ENCODE peak calls at places on chromosomes 13 and 19, in four cellular contexts. S is AG04450, U is GM12865, Q is A673. W is an unnamed sample.

GRCh38 chr13:80783926-80784325 is 443.0 kb upstream of the SPRY2 start:
- DNase-seq in S (no peak), U (no peak), Q (no peak), W (no peak)

GRCh38 chr13:29743229-29743786 is 107.1 kb downstream of the UBL3 start:
- DNase-seq in S (peak), U (no peak), Q (no peak), W (no peak)

GRCh38 chr13:24672141-24673132 is 7.8 kb upstream of the ATP12A start:
- DNase-seq in S (no peak), U (no peak), Q (no peak), W (no peak)

GRCh38 chr19:55146648-55147218 is 2.3 kb downstream of the TNNT1 start:
- DNase-seq in S (no peak), U (no peak), Q (peak), W (no peak)

GRCh38 chr19:48206402-48207093 is 36.1 kb downstream of the ZSWIM9 start:
- DNase-seq in S (no peak), U (no peak), Q (no peak), W (no peak)

GRCh38 chr19:13441810-13442512 is 64.3 kb downstream of the CACNA1A start:
- DNase-seq in S (peak), U (peak), Q (peak), W (peak)

GRCh38 chr13:53249236-53249635 is 220.6 kb downstream of the OLFM4 start:
- DNase-seq in S (no peak), U (no peak), Q (no peak), W (no peak)

GRCh38 chr19:34375598-34375997 is 10.6 kb downstream of the GPI start:
- DNase-seq in S (no peak), U (no peak), Q (no peak), W (no peak)

GRCh38 chr13:64753606-64754005 is 2476.5 kb downstream of the PCDH9 start:
- DNase-seq in S (no peak), U (no peak), Q (no peak), W (no peak)

GRCh38 chr19:46303702-46304397 is 7.0 kb downstream of the HIF3A start:
- DNase-seq in S (no peak), U (peak), Q (peak), W (no peak)

GRCh38 chr19:50568321-50569022 is at the start of gene LRRC4B:
- DNase-seq in S (no peak), U (no peak), Q (peak), W (no peak)

GRCh38 chr13:75544681-75545333 is 4.8 kb upstream of the UCHL3 start:
- DNase-seq in S (peak), U (no peak), Q (no peak), W (no peak)

GRCh38 chr13:40352807-40353562 is 313.5 kb downstream of the FOXO1 start:
- DNase-seq in S (no peak), U (no peak), Q (no peak), W (no peak)

GRCh38 chr13:24313449-24313848 is 4.1 kb downstream of the C1QTNF9 start:
- DNase-seq in S (no peak), U (no peak), Q (no peak), W (no peak)

GRCh38 chr19:58510084-58510862 is 1.5 kb downstream of the SLC27A5 start:
- DNase-seq in S (no peak), U (no peak), Q (no peak), W (no peak)

GRCh38 chr19:12884926-12885748 is 1.9 kb downstream of the KLF1 start:
- DNase-seq in S (no peak), U (peak), Q (peak), W (peak)

GRCh38 chr19:33477781-33478180 is 43.8 kb downstream of the PEPD start:
- DNase-seq in S (no peak), U (no peak), Q (no peak), W (no peak)

GRCh38 chr13:98681017-98681416 is 71.5 kb downstream of the SLC15A1 start:
- DNase-seq in S (no peak), U (no peak), Q (no peak), W (no peak)

GRCh38 chr13:26600345-26600761 is 42.9 kb downstream of the WASF3 start:
- DNase-seq in S (no peak), U (no peak), Q (no peak), W (no peak)

GRCh38 chr13:114099191-114099590 is 33.2 kb downstream of the RASA3 start:
- DNase-seq in S (peak), U (peak), Q (peak), W (no peak)

GRCh38 chr13:52879950-52880650 is 31.7 kb upstream of the PCDH8 start:
- DNase-seq in S (no peak), U (no peak), Q (no peak), W (no peak)

GRCh38 chr13:76828316-76828741 is 57.9 kb downstream of the KCTD12 start:
- DNase-seq in S (no peak), U (peak), Q (no peak), W (no peak)

GRCh38 chr19:16614941-16615340 is 13.1 kb downstream of the MED26 start:
- DNase-seq in S (no peak), U (no peak), Q (no peak), W (no peak)

GRCh38 chr19:28159065-28159464 is 1053.9 kb downstream of the UQCRFS1 start:
- DNase-seq in S (no peak), U (no peak), Q (no peak), W (no peak)

GRCh38 chr19:48873476-48874308 is 1.5 kb downstream of the PPP1R15A start:
- DNase-seq in S (no peak), U (no peak), Q (no peak), W (peak)

GRCh38 chr19:17511724-17512573 is 500 bp downstream of the PGLS start:
- DNase-seq in S (peak), U (peak), Q (peak), W (peak)

GRCh38 chr13:100508391-100508790 is 80.2 kb downstream of the GGACT start:
- DNase-seq in S (no peak), U (no peak), Q (no peak), W (no peak)

GRCh38 chr13:27549406-27549981 is 70.8 kb downstream of the LNX2 start:
- DNase-seq in S (no peak), U (no peak), Q (no peak), W (no peak)

GRCh38 chr13:94263038-94263437 is 216.4 kb downstream of the DCT start:
- DNase-seq in S (no peak), U (no peak), Q (no peak), W (no peak)

GRCh38 chr19:19452241-19453128 is 47.0 kb downstream of the GATAD2A start:
- DNase-seq in S (no peak), U (no peak), Q (no peak), W (no peak)

GRCh38 chr19:46723023-46723461 is 6.1 kb upstream of the PRKD2 start:
- DNase-seq in S (no peak), U (no peak), Q (no peak), W (no peak)